ENCODE peak calls at places on chromosomes 12 and 14, in eight cellular contexts. One of them, this sample, is unnamed.

GRCh38 chr12:125377093-125377492 is 311.9 kb downstream of the AACS start:
- DNase-seq in A549: no peak
- DNase-seq in GM12878: no peak
- DNase-seq in lower leg skin: no peak
- DNase-seq in IMR-90: no peak
- DNase-seq in H54: no peak
- DNase-seq in H1: no peak
- DNase-seq in uterus: no peak
- DNase-seq in this sample: no peak

GRCh38 chr14:100416921-100417451 is 93.8 kb downstream of the SLC25A47 start:
- DNase-seq in A549: peak
- DNase-seq in GM12878: no peak
- DNase-seq in lower leg skin: no peak
- DNase-seq in IMR-90: peak
- DNase-seq in H54: peak
- DNase-seq in H1: no peak
- DNase-seq in uterus: no peak
- DNase-seq in this sample: no peak

GRCh38 chr14:31426663-31427062 is 6.3 kb upstream of the HEATR5A start:
- DNase-seq in A549: no peak
- DNase-seq in GM12878: no peak
- DNase-seq in lower leg skin: no peak
- DNase-seq in IMR-90: no peak
- DNase-seq in H54: no peak
- DNase-seq in H1: no peak
- DNase-seq in uterus: no peak
- DNase-seq in this sample: no peak

GRCh38 chr12:113477171-113477841 is 5.6 kb upstream of the LHX5 start:
- DNase-seq in A549: no peak
- DNase-seq in GM12878: no peak
- DNase-seq in lower leg skin: no peak
- DNase-seq in IMR-90: no peak
- DNase-seq in H54: no peak
- DNase-seq in H1: no peak
- DNase-seq in uterus: no peak
- DNase-seq in this sample: no peak

GRCh38 chr12:6120796-6121473 is 3.5 kb downstream of the VWF start:
- DNase-seq in A549: no peak
- DNase-seq in GM12878: no peak
- DNase-seq in lower leg skin: no peak
- DNase-seq in IMR-90: no peak
- DNase-seq in H54: no peak
- DNase-seq in H1: no peak
- DNase-seq in uterus: no peak
- DNase-seq in this sample: no peak

GRCh38 chr14:24190416-24190815 is 1.8 kb upstream of the IPO4 start:
- DNase-seq in A549: no peak
- DNase-seq in GM12878: no peak
- DNase-seq in lower leg skin: no peak
- DNase-seq in IMR-90: no peak
- DNase-seq in H54: no peak
- DNase-seq in H1: no peak
- DNase-seq in uterus: no peak
- DNase-seq in this sample: no peak

GRCh38 chr12:6554990-6555691 is 701 bp downstream of the IFFO1 start:
- DNase-seq in A549: no peak
- DNase-seq in GM12878: no peak
- DNase-seq in lower leg skin: no peak
- DNase-seq in IMR-90: no peak
- DNase-seq in H54: no peak
- DNase-seq in H1: no peak
- DNase-seq in uterus: no peak
- DNase-seq in this sample: no peak

GRCh38 chr12:93777249-93777648 is 100.1 kb downstream of the CRADD start:
- DNase-seq in A549: no peak
- DNase-seq in GM12878: no peak
- DNase-seq in lower leg skin: peak
- DNase-seq in IMR-90: peak
- DNase-seq in H54: no peak
- DNase-seq in H1: no peak
- DNase-seq in uterus: no peak
- DNase-seq in this sample: no peak

GRCh38 chr14:32012062-32012461 is 65.0 kb upstream of the ARHGAP5 start:
- DNase-seq in A549: no peak
- DNase-seq in GM12878: no peak
- DNase-seq in lower leg skin: no peak
- DNase-seq in IMR-90: no peak
- DNase-seq in H54: no peak
- DNase-seq in H1: no peak
- DNase-seq in uterus: no peak
- DNase-seq in this sample: no peak

GRCh38 chr14:99604766-99605298 is 825 bp upstream of the CCDC85C start:
- DNase-seq in A549: peak
- DNase-seq in GM12878: no peak
- DNase-seq in lower leg skin: no peak
- DNase-seq in IMR-90: peak
- DNase-seq in H54: peak
- DNase-seq in H1: no peak
- DNase-seq in uterus: peak
- DNase-seq in this sample: peak

GRCh38 chr14:29654910-29655590 is 272.6 kb downstream of the PRKD1 start:
- DNase-seq in A549: no peak
- DNase-seq in GM12878: no peak
- DNase-seq in lower leg skin: no peak
- DNase-seq in IMR-90: peak
- DNase-seq in H54: no peak
- DNase-seq in H1: no peak
- DNase-seq in uterus: no peak
- DNase-seq in this sample: no peak

GRCh38 chr12:100186071-100186470 is 14.5 kb upstream of the ACTR6 start:
- DNase-seq in A549: no peak
- DNase-seq in GM12878: no peak
- DNase-seq in lower leg skin: no peak
- DNase-seq in IMR-90: no peak
- DNase-seq in H54: no peak
- DNase-seq in H1: no peak
- DNase-seq in uterus: no peak
- DNase-seq in this sample: no peak

GRCh38 chr12:104137175-104137901 is 672 bp downstream of the NFYB start:
- DNase-seq in A549: peak
- DNase-seq in GM12878: peak
- DNase-seq in lower leg skin: peak
- DNase-seq in IMR-90: peak
- DNase-seq in H54: peak
- DNase-seq in H1: no peak
- DNase-seq in uterus: peak
- DNase-seq in this sample: peak

GRCh38 chr12:116319851-116320621 is 42.5 kb upstream of the MED13L start:
- DNase-seq in A549: no peak
- DNase-seq in GM12878: no peak
- DNase-seq in lower leg skin: peak
- DNase-seq in IMR-90: peak
- DNase-seq in H54: peak
- DNase-seq in H1: no peak
- DNase-seq in uterus: peak
- DNase-seq in this sample: no peak

GRCh38 chr12:101076940-101077351 is 133.1 kb downstream of the SLC5A8 start:
- DNase-seq in A549: no peak
- DNase-seq in GM12878: no peak
- DNase-seq in lower leg skin: no peak
- DNase-seq in IMR-90: peak
- DNase-seq in H54: no peak
- DNase-seq in H1: no peak
- DNase-seq in uterus: no peak
- DNase-seq in this sample: no peak

GRCh38 chr12:92408072-92408900 is 262.6 kb upstream of the BTG1 start:
- DNase-seq in A549: peak
- DNase-seq in GM12878: no peak
- DNase-seq in lower leg skin: no peak
- DNase-seq in IMR-90: no peak
- DNase-seq in H54: peak
- DNase-seq in H1: peak
- DNase-seq in uterus: no peak
- DNase-seq in this sample: no peak

GRCh38 chr12:120488057-120488660 is 7.8 kb upstream of the DYNLL1 start:
- DNase-seq in A549: no peak
- DNase-seq in GM12878: no peak
- DNase-seq in lower leg skin: no peak
- DNase-seq in IMR-90: no peak
- DNase-seq in H54: no peak
- DNase-seq in H1: no peak
- DNase-seq in uterus: peak
- DNase-seq in this sample: no peak

GRCh38 chr12:108630481-108631207 is 3.0 kb downstream of the SELPLG start:
- DNase-seq in A549: no peak
- DNase-seq in GM12878: no peak
- DNase-seq in lower leg skin: no peak
- DNase-seq in IMR-90: peak
- DNase-seq in H54: no peak
- DNase-seq in H1: no peak
- DNase-seq in uterus: no peak
- DNase-seq in this sample: no peak

GRCh38 chr12:107775093-107775721 is 703 bp downstream of the ASCL4 start:
- DNase-seq in A549: no peak
- DNase-seq in GM12878: no peak
- DNase-seq in lower leg skin: no peak
- DNase-seq in IMR-90: no peak
- DNase-seq in H54: no peak
- DNase-seq in H1: peak
- DNase-seq in uterus: no peak
- DNase-seq in this sample: no peak

GRCh38 chr12:100661300-100661951 is 87.9 kb downstream of the GAS2L3 start:
- DNase-seq in A549: no peak
- DNase-seq in GM12878: no peak
- DNase-seq in lower leg skin: no peak
- DNase-seq in IMR-90: peak
- DNase-seq in H54: no peak
- DNase-seq in H1: no peak
- DNase-seq in uterus: no peak
- DNase-seq in this sample: no peak

GRCh38 chr14:24353551-24354529 is 14.0 kb upstream of the RIPK3 start:
- DNase-seq in A549: no peak
- DNase-seq in GM12878: no peak
- DNase-seq in lower leg skin: no peak
- DNase-seq in IMR-90: peak
- DNase-seq in H54: no peak
- DNase-seq in H1: no peak
- DNase-seq in uterus: no peak
- DNase-seq in this sample: no peak

GRCh38 chr12:110741795-110742717 is 635 bp downstream of the PPP1CC start:
- DNase-seq in A549: no peak
- DNase-seq in GM12878: no peak
- DNase-seq in lower leg skin: peak
- DNase-seq in IMR-90: peak
- DNase-seq in H54: no peak
- DNase-seq in H1: no peak
- DNase-seq in uterus: no peak
- DNase-seq in this sample: no peak

GRCh38 chr14:106848330-106849121 is 1322.1 kb downstream of the TMEM121 start:
- DNase-seq in A549: no peak
- DNase-seq in GM12878: no peak
- DNase-seq in lower leg skin: no peak
- DNase-seq in IMR-90: no peak
- DNase-seq in H54: no peak
- DNase-seq in H1: no peak
- DNase-seq in uterus: peak
- DNase-seq in this sample: no peak

GRCh38 chr14:32300146-32300545 is 29.0 kb upstream of the AKAP6 start:
- DNase-seq in A549: no peak
- DNase-seq in GM12878: no peak
- DNase-seq in lower leg skin: no peak
- DNase-seq in IMR-90: no peak
- DNase-seq in H54: no peak
- DNase-seq in H1: no peak
- DNase-seq in uterus: no peak
- DNase-seq in this sample: no peak

GRCh38 chr14:75123991-75124390 is 2.9 kb downstream of the NEK9 start:
- DNase-seq in A549: peak
- DNase-seq in GM12878: no peak
- DNase-seq in lower leg skin: no peak
- DNase-seq in IMR-90: peak
- DNase-seq in H54: peak
- DNase-seq in H1: no peak
- DNase-seq in uterus: no peak
- DNase-seq in this sample: no peak
- TF ChIP-seq POLR2A in A549: no peak
- TF ChIP-seq POLR2A in GM12878: no peak
- TF ChIP-seq POLR2A in lower leg skin: no peak
- TF ChIP-seq POLR2A in IMR-90: no peak
- TF ChIP-seq POLR2A in H54: no peak
- TF ChIP-seq POLR2A in H1: no peak
- TF ChIP-seq POLR2A in uterus: no peak
- TF ChIP-seq POLR2A in this sample: no peak

GRCh38 chr14:49598479-49599301 is at the start of gene LRR1:
- DNase-seq in A549: peak
- DNase-seq in GM12878: peak
- DNase-seq in lower leg skin: peak
- DNase-seq in IMR-90: peak
- DNase-seq in H54: peak
- DNase-seq in H1: no peak
- DNase-seq in uterus: peak
- DNase-seq in this sample: peak
- TF ChIP-seq POLR2A in A549: peak
- TF ChIP-seq POLR2A in GM12878: peak
- TF ChIP-seq POLR2A in lower leg skin: no peak
- TF ChIP-seq POLR2A in IMR-90: peak
- TF ChIP-seq POLR2A in H54: peak
- TF ChIP-seq POLR2A in H1: peak
- TF ChIP-seq POLR2A in uterus: peak
- TF ChIP-seq POLR2A in this sample: peak

GRCh38 chr12:52790427-52791270 is 5.3 kb downstream of the KRT3 start:
- DNase-seq in A549: no peak
- DNase-seq in GM12878: no peak
- DNase-seq in lower leg skin: no peak
- DNase-seq in IMR-90: no peak
- DNase-seq in H54: no peak
- DNase-seq in H1: no peak
- DNase-seq in uterus: no peak
- DNase-seq in this sample: no peak
- TF ChIP-seq POLR2A in A549: no peak
- TF ChIP-seq POLR2A in GM12878: no peak
- TF ChIP-seq POLR2A in lower leg skin: no peak
- TF ChIP-seq POLR2A in IMR-90: no peak
- TF ChIP-seq POLR2A in H54: no peak
- TF ChIP-seq POLR2A in H1: no peak
- TF ChIP-seq POLR2A in uterus: no peak
- TF ChIP-seq POLR2A in this sample: no peak

DNA sequence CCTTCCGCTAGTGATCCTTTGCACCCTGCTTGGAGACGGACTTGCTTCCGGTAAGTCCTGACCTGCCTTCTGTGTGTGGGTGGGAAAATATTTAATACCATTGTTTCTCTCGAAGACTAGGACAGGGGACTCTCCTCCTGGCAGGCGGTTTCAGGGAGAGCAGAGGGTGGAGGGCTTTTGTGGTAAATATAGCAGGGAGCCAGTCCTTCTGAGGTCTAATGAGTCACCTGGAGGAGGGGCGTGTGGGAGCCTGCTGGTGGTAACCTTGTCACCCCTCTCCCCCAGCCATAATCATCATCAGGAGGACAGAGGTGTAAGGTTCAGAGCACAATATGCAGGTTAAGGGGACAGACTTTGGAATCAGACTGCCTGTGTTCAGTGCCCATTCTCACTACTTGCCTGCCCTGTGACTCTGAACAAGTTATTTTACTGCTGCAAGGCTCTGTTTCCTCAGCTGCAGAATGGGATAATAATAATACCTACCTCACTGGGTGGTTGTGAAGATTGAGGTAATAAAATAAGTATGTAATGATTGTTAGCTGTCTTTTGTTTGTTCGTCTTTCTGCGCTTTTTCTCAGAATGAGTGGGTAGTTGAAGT is 47.4 kb downstream of the SUSD6 start:
- DNase-seq in A549: no peak
- DNase-seq in GM12878: no peak
- DNase-seq in lower leg skin: no peak
- DNase-seq in IMR-90: peak
- DNase-seq in H54: no peak
- DNase-seq in H1: no peak
- DNase-seq in uterus: no peak
- DNase-seq in this sample: no peak
- TF ChIP-seq POLR2A in A549: no peak
- TF ChIP-seq POLR2A in GM12878: no peak
- TF ChIP-seq POLR2A in lower leg skin: no peak
- TF ChIP-seq POLR2A in IMR-90: no peak
- TF ChIP-seq POLR2A in H54: no peak
- TF ChIP-seq POLR2A in H1: no peak
- TF ChIP-seq POLR2A in uterus: no peak
- TF ChIP-seq POLR2A in this sample: no peak